ENCODE peak calls at places on chromosomes 4 and X, in nine cellular contexts. L, E, N, F, B, Q, J, T and V are unnamed samples.

GRCh38 chr4:2095236-2096072 is 36.3 kb downstream of the NAT8L start:
- DNase-seq in J (no peak), N (no peak), F (no peak), T (no peak), E (no peak), Q (no peak), L (no peak), B (no peak), V (no peak)

GRCh38 chr4:140662082-140662869 is 93.5 kb upstream of the UCP1 start:
- DNase-seq in Q (no peak), J (no peak), N (no peak), B (no peak), E (no peak), T (no peak), L (peak), F (no peak), V (no peak)

GRCh38 chr4:1792832-1793495 is at the start of gene FGFR3:
- DNase-seq in N (peak), J (no peak), B (peak), T (peak), F (peak), Q (no peak), L (no peak), E (peak), V (peak)

GRCh38 chr4:79213702-79214101 is 112.2 kb downstream of the NAA11 start:
- DNase-seq in T (no peak), L (no peak), Q (no peak), E (no peak), F (no peak), B (no peak), J (no peak), N (no peak), V (no peak)

GRCh38 chr4:123444298-123444731 is 47.7 kb downstream of the SPRY1 start:
- DNase-seq in L (peak), N (peak), J (no peak), E (peak), B (peak), T (peak), F (no peak), Q (no peak), V (no peak)

GRCh38 chr4:137203601-137204000 is 328.7 kb downstream of the PCDH18 start:
- DNase-seq in T (no peak), Q (no peak), L (peak), B (no peak), J (no peak), N (no peak), F (no peak), E (no peak), V (no peak)

GRCh38 chr4:188781655-188782054 is 642.4 kb downstream of the TRIML1 start:
- DNase-seq in F (no peak), Q (no peak), N (peak), L (peak), B (no peak), J (no peak), E (no peak), T (peak), V (no peak)

GRCh38 chr4:63459329-63459728 is 949.9 kb downstream of the TECRL start:
- DNase-seq in L (no peak), Q (no peak), N (no peak), J (no peak), B (no peak), F (no peak), T (no peak), E (no peak), V (no peak)

GRCh38 chrX:149871940-149872339 is 9.0 kb upstream of the MAGEA8 start:
- DNase-seq in J (no peak), N (peak), E (peak), L (no peak), F (peak), B (peak), Q (peak), T (peak), V (no peak)

GRCh38 chrX:81261576-81261975 is 59.7 kb downstream of the SH3BGRL start:
- DNase-seq in E (no peak), N (no peak), J (no peak), B (no peak), Q (no peak), T (no peak), L (peak), F (no peak), V (no peak)

GRCh38 chr4:107392951-107393350 is 327.1 kb downstream of the PAPSS1 start:
- DNase-seq in E (no peak), J (no peak), Q (no peak), B (no peak), L (peak), N (peak), T (no peak), F (no peak), V (no peak)

GRCh38 chr4:124092101-124093057 is 620.2 kb downstream of the ANKRD50 start:
- DNase-seq in T (no peak), F (no peak), E (no peak), L (no peak), N (no peak), Q (no peak), B (no peak), J (no peak), V (no peak)

GRCh38 chrX:115592997-115593734 is 32.2 kb downstream of the PLS3 start:
- DNase-seq in N (peak), T (no peak), E (no peak), Q (no peak), B (no peak), L (peak), F (no peak), J (no peak), V (no peak)

GRCh38 chr4:188691811-188692210 is 552.6 kb downstream of the TRIML1 start:
- DNase-seq in J (no peak), E (no peak), B (no peak), L (peak), N (no peak), F (no peak), Q (no peak), T (no peak), V (no peak)

GRCh38 chr4:82381661-82382284 is 8.0 kb upstream of the HNRNPD start:
- DNase-seq in J (no peak), L (peak), Q (no peak), T (no peak), N (no peak), E (no peak), F (no peak), B (no peak), V (no peak)

GRCh38 chr4:103786593-103786992 is 66.8 kb upstream of the TACR3 start:
- DNase-seq in Q (no peak), B (no peak), J (no peak), L (no peak), T (no peak), F (no peak), N (no peak), E (no peak), V (no peak)

GRCh38 chrX:23435108-23435507 is 100.5 kb downstream of the PTCHD1 start:
- DNase-seq in L (no peak), F (no peak), Q (no peak), J (no peak), N (no peak), T (no peak), B (no peak), E (no peak), V (no peak)

GRCh38 chrX:68402094-68402493 is 31.2 kb downstream of the OPHN1 start:
- DNase-seq in J (no peak), E (no peak), N (no peak), F (no peak), Q (no peak), L (no peak), T (no peak), B (no peak), V (no peak)

GRCh38 chr4:38681283-38682066 is 17.5 kb downstream of the KLF3 start:
- DNase-seq in T (no peak), Q (no peak), E (no peak), B (no peak), F (no peak), N (no peak), L (peak), J (no peak), V (no peak)

GRCh38 chr4:84894621-84895020 is 71.9 kb downstream of the WDFY3 start:
- DNase-seq in T (no peak), E (no peak), Q (no peak), B (no peak), J (no peak), L (no peak), N (peak), F (no peak), V (no peak)

GRCh38 chr4:123300625-123301024 is 96.0 kb upstream of the SPRY1 start:
- DNase-seq in E (no peak), T (no peak), J (no peak), N (no peak), L (no peak), F (no peak), Q (no peak), B (no peak), V (no peak)

GRCh38 chr4:169659736-169660670 is 39.6 kb downstream of the CLCN3 start:
- DNase-seq in J (peak), E (peak), Q (peak), B (peak), L (peak), T (peak), N (peak), F (peak), V (peak)

GRCh38 chr4:37908488-37909343 is 17.8 kb downstream of the TBC1D1 start:
- DNase-seq in J (no peak), T (no peak), E (no peak), Q (no peak), N (peak), F (no peak), L (peak), B (no peak), V (no peak)

GRCh38 chrX:69298466-69299140 is 133.3 kb upstream of the PJA1 start:
- DNase-seq in N (no peak), Q (no peak), J (no peak), L (peak), B (no peak), F (no peak), T (no peak), E (no peak), V (no peak)

GRCh38 chrX:70479970-70480659 is 35.5 kb downstream of the DLG3 start:
- DNase-seq in J (no peak), Q (no peak), N (no peak), F (no peak), L (no peak), T (no peak), E (no peak), B (no peak), V (no peak)

GRCh38 chr4:82744284-82744963 is 54.2 kb downstream of the SCD5 start:
- DNase-seq in L (no peak), Q (no peak), J (no peak), E (no peak), T (no peak), F (no peak), B (no peak), N (no peak), V (no peak)

GRCh38 chr4:158722291-158722916 is 792 bp downstream of the PPID start:
- DNase-seq in F (no peak), J (no peak), L (peak), B (no peak), T (peak), E (peak), N (peak), Q (no peak), V (no peak)

GRCh38 chr4:73152893-73153292 is 83.4 kb upstream of the COX18 start:
- DNase-seq in J (no peak), N (no peak), B (no peak), F (no peak), E (no peak), L (no peak), T (no peak), Q (no peak), V (no peak)

GRCh38 chrX:54891573-54891972 is 29.1 kb upstream of the TRO start:
- DNase-seq in F (peak), J (peak), Q (peak), T (peak), L (peak), B (peak), N (peak), E (peak), V (no peak)

GRCh38 chr4:1763550-1764080 is 29.5 kb upstream of the FGFR3 start:
- DNase-seq in Q (no peak), J (no peak), L (peak), B (no peak), E (peak), T (no peak), N (peak), F (no peak), V (peak)